ENCODE peak calls at places on chromosome 11, in seven cellular contexts. X is mesenchymal stem cell, K is NCI-H2171, U is NCI-H2107, P is tibial nerve, L is OCI-M1, S is HT1080. N is an unnamed sample.

GRCh38 chr11:2423157-2424025 is 20.9 kb downstream of the TRPM5 start:
- DNase-seq in X (no peak), K (no peak), U (no peak), P (no peak), L (no peak), S (no peak), N (no peak)

GRCh38 chr11:44484211-44484610 is 81.3 kb upstream of the CD82 start:
- DNase-seq in X (peak; percentile 6), K (no peak), U (no peak), P (no peak), L (no peak), S (no peak), N (no peak)

GRCh38 chr11:102912482-102912830 is 37.7 kb upstream of the MMP12 start:
- DNase-seq in X (no peak), K (no peak), U (no peak), P (no peak), L (no peak), S (peak; percentile 42), N (no peak)

GRCh38 chr11:74685338-74685737 is 45.9 kb downstream of the CHRDL2 start:
- DNase-seq in X (no peak), K (no peak), U (no peak), P (no peak), L (no peak), S (no peak), N (no peak)

GRCh38 chr11:66334605-66335442 is 1.4 kb downstream of the RIN1 start:
- DNase-seq in X (peak; percentile 42), K (no peak), U (no peak), P (no peak), L (no peak), S (no peak), N (no peak)

GRCh38 chr11:96090711-96091110 is 166.8 kb upstream of the MTMR2 start:
- DNase-seq in X (peak; percentile 86), K (no peak), U (no peak), P (no peak), L (no peak), S (no peak), N (no peak)

GRCh38 chr11:67983916-67984315 is 20.0 kb downstream of the UNC93B1 start:
- DNase-seq in X (no peak), K (no peak), U (no peak), P (no peak), L (no peak), S (no peak), N (no peak)

GRCh38 chr11:2265396-2265795 is 5.0 kb downstream of the ASCL2 start:
- DNase-seq in X (no peak), K (no peak), U (no peak), P (no peak), L (peak; percentile 77), S (no peak), N (peak; percentile 44)

GRCh38 chr11:116882386-116882785 is 45.0 kb upstream of the APOA1 start:
- DNase-seq in X (peak; percentile 64), K (no peak), U (no peak), P (no peak), L (no peak), S (peak; percentile 78), N (no peak)

GRCh38 chr11:1825039-1825740 is 9.6 kb upstream of the SYT8 start:
- DNase-seq in X (peak; percentile 23), K (no peak), U (no peak), P (no peak), L (peak; percentile 75), S (no peak), N (peak; percentile 58)

GRCh38 chr11:72328366-72329224 is 84.6 kb upstream of the PHOX2A start:
- DNase-seq in X (no peak), K (no peak), U (no peak), P (no peak), L (peak; percentile 60), S (no peak), N (no peak)

GRCh38 chr11:11297578-11297977 is 55.5 kb downstream of the CSNK2A3 start:
- DNase-seq in X (no peak), K (no peak), U (no peak), P (no peak), L (no peak), S (no peak), N (no peak)

GRCh38 chr11:134026655-134027343 is 42.1 kb upstream of the JAM3 start:
- DNase-seq in X (no peak), K (no peak), U (no peak), P (no peak), L (no peak), S (no peak), N (no peak)

GRCh38 chr11:75375626-75376025 is 23.7 kb upstream of the RPS3 start:
- DNase-seq in X (no peak), K (no peak), U (no peak), P (no peak), L (no peak), S (no peak), N (no peak)

N was measured in KBM-7.